ENCODE peak calls at places on chromosomes 6 and 20, in five cellular contexts. W is iPS DF 6.9, C is body of pancreas, F is tibial nerve, E is NB4. U is an unnamed sample.

GRCh38 chr6:24991748-24992467 is 56.1 kb upstream of the RIPOR2 start:
- DNase-seq in W (no peak), C (peak), F (no peak), E (peak), U (no peak)

GRCh38 chr6:41560440-41561192 is 14.4 kb downstream of the FOXP4 start:
- DNase-seq in W (no peak), F (no peak), E (peak), C (peak), U (no peak)

GRCh38 chr6:72140795-72141194 is 254.4 kb downstream of the RIMS1 start:
- DNase-seq in F (no peak), E (no peak), C (no peak), W (no peak), U (no peak)

GRCh38 chr6:56890066-56890465 is 64.8 kb upstream of the BEND6 start:
- DNase-seq in F (no peak), E (no peak), C (no peak), W (no peak), U (no peak)

GRCh38 chr6:111552241-111552744 is 53.4 kb downstream of the TRAF3IP2 start:
- DNase-seq in F (peak), W (no peak), E (no peak), C (peak), U (no peak)

GRCh38 chr6:170222498-170223471 is 68.1 kb downstream of the DLL1 start:
- DNase-seq in C (no peak), E (peak), F (no peak), W (no peak), U (no peak)

GRCh38 chr20:11324990-11325389 is 592.7 kb upstream of the BTBD3 start:
- DNase-seq in W (no peak), E (no peak), C (no peak), F (no peak), U (no peak)

GRCh38 chr20:47688385-47689381 is 96.6 kb downstream of the SULF2 start:
- DNase-seq in C (no peak), W (no peak), F (no peak), E (peak), U (no peak)

GRCh38 chr6:52284131-52284459 is 447 bp downstream of the MCM3 start:
- DNase-seq in F (no peak), E (peak), W (no peak), C (no peak), U (no peak)

GRCh38 chr6:36094786-36095496 is 35.4 kb upstream of the MAPK13 start:
- DNase-seq in E (peak), F (peak), C (peak), W (peak), U (peak)

DNA sequence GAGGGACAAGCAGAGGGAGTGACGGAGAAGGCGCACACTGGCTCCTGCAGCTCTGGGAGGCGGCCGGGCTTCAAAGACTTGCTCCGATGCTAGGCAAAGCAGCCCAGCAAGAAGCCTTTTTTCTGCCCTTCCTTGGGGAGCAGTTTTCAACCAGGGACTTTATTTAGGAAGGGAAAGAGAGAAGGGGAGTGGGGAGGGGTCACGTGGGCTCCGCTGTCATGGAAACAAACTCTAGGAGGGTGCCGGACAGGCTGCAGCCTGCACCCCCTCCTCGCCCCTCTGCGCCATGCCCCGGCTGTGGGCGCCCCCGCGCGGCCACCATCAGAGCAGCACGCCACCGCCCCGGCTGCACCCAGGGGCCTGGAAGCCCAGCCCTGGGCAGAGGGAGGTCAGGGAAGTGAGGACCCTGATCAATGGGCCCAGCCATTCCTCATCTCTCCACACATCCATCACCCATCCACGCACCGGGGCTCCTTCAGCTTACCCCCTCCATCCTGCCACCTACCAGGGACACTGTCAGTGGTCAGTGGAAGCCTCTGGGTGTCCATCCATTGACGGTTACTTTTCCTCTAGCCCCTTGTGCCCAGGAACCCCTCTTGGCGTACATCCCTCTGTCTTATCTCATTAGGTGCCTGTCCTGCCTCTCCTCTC is 66.6 kb upstream of the CCDC167 start:
- DNase-seq in F (no peak), E (peak), C (peak), W (no peak), U (no peak)
- H3K4me3 ChIP-seq in F (peak), E (no peak), C (no peak), W (peak), U (no peak)

DNA sequence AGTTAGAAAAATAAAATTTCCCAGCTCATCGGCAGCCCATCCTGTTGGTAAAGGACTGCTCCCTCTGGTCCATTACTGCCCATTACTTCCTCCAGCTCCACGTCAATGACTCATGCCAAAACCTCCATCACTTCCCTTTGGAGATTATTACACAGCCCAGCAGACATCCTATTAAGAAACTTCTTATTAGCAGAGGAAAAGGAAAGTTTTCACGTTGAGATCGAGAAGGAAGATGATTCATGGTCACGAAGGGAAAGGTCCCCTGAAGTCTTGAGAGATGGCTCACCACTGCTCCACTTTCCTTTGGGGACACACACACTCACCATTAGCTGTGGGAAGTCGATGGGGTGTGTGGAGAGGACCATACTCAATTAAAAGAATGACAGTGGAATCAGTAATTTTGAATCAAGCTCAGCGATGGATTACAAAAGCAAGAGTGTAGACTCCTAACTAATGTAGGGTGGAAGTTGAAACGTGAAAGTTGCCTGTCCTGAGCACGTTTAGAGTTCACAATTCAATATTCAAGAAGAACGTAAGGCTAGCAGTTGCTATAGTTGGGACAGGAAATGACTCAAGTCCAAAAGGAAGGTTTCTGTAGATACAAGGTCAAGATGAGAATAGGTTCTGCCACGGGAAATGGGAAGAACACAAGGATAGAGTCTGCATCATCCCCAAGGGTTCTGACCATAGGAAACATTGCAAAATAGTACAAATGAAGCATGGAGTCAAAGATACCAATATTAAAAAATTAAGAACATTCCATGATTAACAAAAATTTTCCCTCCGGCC is 21.6 kb downstream of the SASH1 start:
- DNase-seq in C (no peak), W (no peak), E (no peak), F (no peak), U (no peak)
- H3K4me3 ChIP-seq in C (no peak), W (no peak), E (no peak), F (no peak), U (no peak)

GRCh38 chr20:45372241-45372640 is 5.9 kb downstream of the TP53TG5 start:
- DNase-seq in E (no peak), W (no peak), F (no peak), C (no peak), U (no peak)

GRCh38 chr20:45373353-45374100 is 4.6 kb downstream of the TP53TG5 start:
- DNase-seq in F (peak), W (peak), C (peak), E (peak), U (no peak)

GRCh38 chr20:45370571-45371204 is 7.4 kb downstream of the TP53TG5 start:
- DNase-seq in C (no peak), F (no peak), W (no peak), E (no peak), U (no peak)

GRCh38 chr20:45374101-45374467 is 4.0 kb downstream of the TP53TG5 start:
- DNase-seq in F (no peak), E (no peak), W (no peak), C (no peak), U (no peak)

DNA sequence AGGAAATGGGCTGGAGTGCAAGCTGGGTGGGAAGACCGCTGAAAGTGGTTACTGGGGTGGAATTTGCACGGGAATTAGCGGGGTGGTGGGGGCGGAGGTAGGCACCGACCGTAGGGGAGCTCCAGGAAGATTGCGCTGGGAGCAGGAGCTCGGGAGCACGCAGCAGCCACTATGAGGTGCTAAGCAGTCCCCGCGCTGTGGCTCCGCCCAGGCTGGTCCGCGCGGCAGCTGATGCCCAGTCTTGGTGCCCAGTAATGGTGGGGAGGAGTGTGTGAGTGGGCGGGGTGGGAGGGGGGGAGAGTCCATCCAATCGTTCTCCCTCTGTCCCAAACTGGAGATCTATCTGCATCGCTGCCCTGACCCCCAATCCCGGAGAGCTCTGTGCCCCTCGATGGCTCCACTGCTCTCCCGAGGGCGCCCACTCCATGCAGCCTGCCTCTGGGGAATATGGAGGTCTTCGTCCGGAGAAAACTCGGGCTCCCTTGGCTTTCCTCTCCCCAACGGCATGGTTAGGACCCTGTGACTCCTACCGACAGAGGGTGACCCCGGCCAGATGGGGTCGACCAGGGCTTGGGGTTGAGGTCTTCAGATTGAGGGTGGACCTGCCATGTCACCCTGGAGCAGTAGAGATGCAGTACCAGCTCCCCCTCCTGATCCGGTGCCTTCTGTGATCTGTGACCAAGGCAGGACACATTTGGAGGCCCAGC is 5.3 kb downstream of the TP53TG5 start:
- DNase-seq in F (no peak), E (no peak), W (no peak), C (peak), U (no peak)
- H3K4me3 ChIP-seq in F (peak), E (no peak), W (peak), C (no peak), U (peak)

GRCh38 chr20:21371193-21371592 is 26.1 kb downstream of the NKX2-4 start:
- DNase-seq in C (no peak), E (no peak), F (no peak), W (no peak), U (no peak)

GRCh38 chr20:21372016-21372415 is 25.3 kb downstream of the NKX2-4 start:
- DNase-seq in F (no peak), C (no peak), E (no peak), W (no peak), U (no peak)

GRCh38 chr20:21377701-21378100 is 19.6 kb downstream of the NKX2-4 start:
- DNase-seq in C (no peak), F (no peak), E (no peak), W (no peak), U (no peak)

GRCh38 chr20:21376631-21377030 is 20.7 kb downstream of the NKX2-4 start:
- DNase-seq in C (no peak), E (no peak), F (no peak), W (no peak), U (no peak)

GRCh38 chr20:21373436-21373835 is 23.9 kb downstream of the NKX2-4 start:
- DNase-seq in C (no peak), E (no peak), F (no peak), W (no peak), U (no peak)
- H3K4me3 ChIP-seq in C (no peak), E (no peak), F (no peak), W (no peak), U (no peak)

GRCh38 chr6:34143884-34144580 is 1.9 kb downstream of the GRM4 start:
- DNase-seq in E (peak), F (no peak), W (no peak), C (no peak), U (no peak)
- H3K4me3 ChIP-seq in E (no peak), F (no peak), W (peak), C (no peak), U (peak)

U was measured in keratinocyte.